ENCODE peak calls at places on chromosomes 12 and 14, in five cellular contexts. One of them, this sample, is unnamed.

GRCh38 chr12:3077572-3078081 is 448 bp downstream of the TSPAN9 start:
- DNase-seq in right lobe of liver: peak; percentile 57
- DNase-seq in thyroid gland: peak; percentile 28
- DNase-seq in A549: no peak
- DNase-seq in IMR-90: peak; percentile 45
- DNase-seq in this sample: peak; percentile 63

GRCh38 chr12:8156845-8157244 is at the start of gene ZNF705A:
- DNase-seq in A549: peak; percentile 76
- DNase-seq in IMR-90: peak; percentile 87
- DNase-seq in right lobe of liver: no peak
- DNase-seq in thyroid gland: no peak
- DNase-seq in this sample: no peak

GRCh38 chr12:42172811-42173210 is 28.1 kb upstream of the GXYLT1 start:
- DNase-seq in right lobe of liver: no peak
- DNase-seq in thyroid gland: no peak
- DNase-seq in A549: no peak
- DNase-seq in IMR-90: no peak
- DNase-seq in this sample: no peak

GRCh38 chr14:106802413-106803364 is 1276.3 kb downstream of the TMEM121 start:
- DNase-seq in IMR-90: no peak
- DNase-seq in thyroid gland: no peak
- DNase-seq in right lobe of liver: no peak
- DNase-seq in A549: peak; percentile 43
- DNase-seq in this sample: no peak

GRCh38 chr14:23610090-23610814 is 25.9 kb upstream of the DHRS2 start:
- DNase-seq in thyroid gland: no peak
- DNase-seq in IMR-90: no peak
- DNase-seq in A549: no peak
- DNase-seq in right lobe of liver: peak; percentile 72
- DNase-seq in this sample: no peak

GRCh38 chr12:127773520-127773919 is 493.4 kb upstream of the TMEM132C start:
- DNase-seq in A549: peak; percentile 14
- DNase-seq in IMR-90: no peak
- DNase-seq in right lobe of liver: no peak
- DNase-seq in thyroid gland: peak; percentile 17
- DNase-seq in this sample: no peak

GRCh38 chr12:1916396-1917171 is 1.9 kb downstream of the CACNA2D4 start:
- DNase-seq in A549: no peak
- DNase-seq in IMR-90: no peak
- DNase-seq in thyroid gland: no peak
- DNase-seq in right lobe of liver: peak; percentile 47
- DNase-seq in this sample: peak; percentile 73

GRCh38 chr14:71985538-71986234 is 53.5 kb downstream of the RGS6 start:
- DNase-seq in right lobe of liver: no peak
- DNase-seq in A549: no peak
- DNase-seq in IMR-90: no peak
- DNase-seq in thyroid gland: peak; percentile 20
- DNase-seq in this sample: no peak

GRCh38 chr12:13208533-13209278 is 12.2 kb downstream of the EMP1 start:
- DNase-seq in thyroid gland: no peak
- DNase-seq in A549: peak; percentile 67
- DNase-seq in right lobe of liver: no peak
- DNase-seq in IMR-90: peak; percentile 53
- DNase-seq in this sample: no peak

GRCh38 chr14:27040552-27040951 is 442.7 kb upstream of the NOVA1 start:
- DNase-seq in A549: no peak
- DNase-seq in IMR-90: no peak
- DNase-seq in right lobe of liver: no peak
- DNase-seq in thyroid gland: no peak
- DNase-seq in this sample: no peak

GRCh38 chr12:64085996-64086395 is 136.1 kb downstream of the KICS2 start:
- DNase-seq in A549: peak; percentile 61
- DNase-seq in IMR-90: peak; percentile 23
- DNase-seq in thyroid gland: no peak
- DNase-seq in right lobe of liver: no peak
- DNase-seq in this sample: no peak

GRCh38 chr12:64086946-64087345 is 135.2 kb downstream of the KICS2 start:
- DNase-seq in thyroid gland: no peak
- DNase-seq in IMR-90: peak; percentile 34
- DNase-seq in A549: no peak
- DNase-seq in right lobe of liver: no peak
- DNase-seq in this sample: no peak

GRCh38 chr12:64090047-64090446 is 132.0 kb downstream of the KICS2 start:
- DNase-seq in right lobe of liver: no peak
- DNase-seq in IMR-90: no peak
- DNase-seq in thyroid gland: no peak
- DNase-seq in A549: no peak
- DNase-seq in this sample: no peak

GRCh38 chr12:64091186-64091585 is 130.9 kb downstream of the KICS2 start:
- DNase-seq in A549: no peak
- DNase-seq in thyroid gland: no peak
- DNase-seq in IMR-90: no peak
- DNase-seq in right lobe of liver: no peak
- DNase-seq in this sample: no peak

DNA sequence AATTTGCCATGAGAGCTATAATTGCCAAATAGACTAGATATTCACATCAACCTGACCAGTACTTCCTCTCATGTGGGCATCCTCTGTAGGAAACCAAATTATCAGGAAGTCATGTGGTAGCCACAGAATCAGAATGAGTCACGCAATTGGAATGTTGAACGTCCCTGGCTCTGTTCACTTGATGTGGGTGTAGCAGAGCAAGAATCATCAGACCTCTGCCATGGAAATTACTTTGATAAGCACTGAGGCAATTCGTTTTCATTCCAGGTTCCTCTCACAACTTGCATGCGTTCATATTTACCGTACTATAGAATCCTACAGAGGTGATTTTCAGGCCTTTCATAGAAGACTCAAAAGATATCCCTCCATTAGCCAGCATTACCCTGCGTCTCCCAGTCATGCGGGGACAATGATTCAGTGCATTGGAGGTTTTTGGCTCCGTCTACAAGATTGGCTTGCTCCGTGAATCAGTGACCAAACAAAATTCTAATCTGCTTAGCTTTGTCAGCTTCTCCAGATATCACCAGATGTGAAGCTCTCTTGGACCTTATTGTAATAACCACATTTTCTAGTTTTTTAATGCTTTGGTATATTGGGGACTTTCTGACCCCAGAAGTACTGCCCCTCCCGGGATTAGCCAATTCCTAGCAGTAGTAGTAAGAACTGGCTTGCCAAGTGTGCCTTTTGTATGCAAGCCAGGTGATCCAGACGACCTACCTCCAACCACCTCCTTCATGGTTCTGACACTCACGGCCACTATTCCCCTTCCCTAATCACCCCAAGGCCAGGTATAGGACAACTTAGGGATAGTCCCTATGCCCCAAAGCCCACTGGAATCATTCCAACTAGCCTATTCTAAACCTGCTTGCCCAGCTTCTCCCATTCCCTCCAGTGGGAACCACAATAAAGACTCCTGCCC is 133.4 kb downstream of the KICS2 start:
- DNase-seq in thyroid gland: peak; percentile 81
- DNase-seq in right lobe of liver: no peak
- DNase-seq in A549: peak; percentile 94
- DNase-seq in IMR-90: peak; percentile 97
- DNase-seq in this sample: peak; percentile 72
- TF ChIP-seq POLR2A in thyroid gland: no peak
- TF ChIP-seq POLR2A in right lobe of liver: peak; percentile 54
- TF ChIP-seq POLR2A in A549: no peak
- TF ChIP-seq POLR2A in IMR-90: no peak
- TF ChIP-seq POLR2A in this sample: no peak

DNA sequence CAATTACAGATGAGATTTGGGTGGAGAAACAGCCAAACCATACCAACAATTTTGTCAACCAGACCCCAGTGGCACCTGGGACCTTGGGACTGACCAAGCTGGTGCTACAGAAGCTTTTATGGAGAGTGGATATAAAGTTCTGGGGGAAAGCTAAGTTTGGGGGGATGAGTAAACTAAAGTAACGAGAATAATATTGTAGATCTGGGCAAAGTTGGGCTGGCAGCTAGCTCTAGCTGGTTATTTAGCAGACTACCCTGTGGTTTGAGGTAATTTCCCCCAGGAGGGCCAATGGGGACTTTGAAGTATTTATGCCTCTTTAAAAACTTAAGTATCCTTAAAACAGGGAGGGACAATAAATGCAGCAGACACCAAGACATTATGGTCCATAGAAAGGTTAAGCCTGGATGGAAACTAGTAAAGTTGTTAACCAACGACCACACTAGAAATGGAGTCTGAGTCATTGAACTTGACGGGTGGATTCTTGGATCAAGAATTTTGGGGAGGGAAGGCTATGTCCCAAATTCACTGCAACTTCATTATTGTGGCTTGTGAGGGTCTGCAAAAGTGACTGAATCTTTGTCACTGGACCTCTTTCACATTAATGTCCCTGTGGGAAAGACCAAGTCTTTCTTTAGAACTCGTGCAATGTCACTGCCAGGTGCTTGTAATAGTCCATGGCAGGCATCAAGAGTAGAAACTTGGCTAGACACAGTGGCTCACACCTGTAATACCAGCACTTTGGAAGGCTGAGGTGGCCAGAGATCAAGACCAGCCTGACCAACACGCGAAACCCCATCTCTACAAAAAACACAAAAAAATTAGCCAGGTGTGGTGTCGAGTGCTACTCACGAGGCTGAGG is 48.5 kb upstream of the OR5AU1 start:
- DNase-seq in right lobe of liver: no peak
- DNase-seq in IMR-90: no peak
- DNase-seq in A549: no peak
- DNase-seq in thyroid gland: peak; percentile 78
- DNase-seq in this sample: no peak
- TF ChIP-seq POLR2A in right lobe of liver: no peak
- TF ChIP-seq POLR2A in IMR-90: no peak
- TF ChIP-seq POLR2A in A549: no peak
- TF ChIP-seq POLR2A in thyroid gland: no peak
- TF ChIP-seq POLR2A in this sample: no peak

GRCh38 chr12:38587594-38587993 is 271.0 kb downstream of the ALG10B start:
- DNase-seq in A549: no peak
- DNase-seq in right lobe of liver: no peak
- DNase-seq in IMR-90: no peak
- DNase-seq in thyroid gland: no peak
- DNase-seq in this sample: no peak

GRCh38 chr12:38586652-38587219 is 270.2 kb downstream of the ALG10B start:
- DNase-seq in IMR-90: no peak
- DNase-seq in A549: no peak
- DNase-seq in right lobe of liver: no peak
- DNase-seq in thyroid gland: no peak
- DNase-seq in this sample: no peak

GRCh38 chr12:38589310-38589632 is 272.7 kb downstream of the ALG10B start:
- DNase-seq in IMR-90: no peak
- DNase-seq in thyroid gland: no peak
- DNase-seq in right lobe of liver: no peak
- DNase-seq in A549: no peak
- DNase-seq in this sample: no peak

GRCh38 chr12:38585090-38585489 is 268.5 kb downstream of the ALG10B start:
- DNase-seq in IMR-90: no peak
- DNase-seq in A549: no peak
- DNase-seq in right lobe of liver: no peak
- DNase-seq in thyroid gland: no peak
- DNase-seq in this sample: no peak

DNA sequence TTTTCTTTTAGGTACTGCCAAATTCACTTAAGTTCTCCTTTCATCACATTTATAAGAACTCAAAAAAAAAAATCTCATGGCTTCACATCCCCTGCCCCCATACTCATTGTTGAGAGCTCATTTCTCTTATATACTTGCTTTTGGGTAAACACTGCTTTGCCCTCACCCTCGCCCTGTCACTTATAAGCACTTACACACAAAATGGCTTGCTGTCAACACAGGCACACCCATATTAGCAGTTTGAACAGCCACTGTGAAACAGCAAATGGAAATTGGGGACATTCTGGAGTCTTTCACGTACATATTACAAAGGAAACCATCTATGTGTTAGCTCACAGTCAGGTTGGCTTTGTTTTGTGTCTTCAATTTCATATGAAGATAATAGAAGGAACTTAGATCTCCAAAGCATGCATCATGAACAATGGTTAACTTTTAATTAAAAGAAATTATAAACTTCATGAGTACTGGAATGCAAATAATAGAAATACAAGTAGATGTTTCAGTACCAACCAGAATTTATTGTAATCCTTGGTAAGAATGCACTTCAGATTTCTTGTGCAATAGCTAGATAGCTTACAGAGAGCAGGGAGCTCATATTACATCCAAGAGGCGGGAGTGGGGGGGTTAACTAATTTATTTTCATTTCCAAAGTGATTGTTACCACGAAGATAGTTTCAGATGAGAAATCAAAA is 272.2 kb downstream of the ALG10B start:
- DNase-seq in right lobe of liver: no peak
- DNase-seq in thyroid gland: no peak
- DNase-seq in IMR-90: no peak
- DNase-seq in A549: no peak
- DNase-seq in this sample: no peak
- TF ChIP-seq POLR2A in right lobe of liver: no peak
- TF ChIP-seq POLR2A in thyroid gland: no peak
- TF ChIP-seq POLR2A in IMR-90: no peak
- TF ChIP-seq POLR2A in A549: no peak
- TF ChIP-seq POLR2A in this sample: no peak

GRCh38 chr14:74647061-74647833 is 35.2 kb upstream of the LTBP2 start:
- DNase-seq in right lobe of liver: no peak
- DNase-seq in A549: no peak
- DNase-seq in IMR-90: no peak
- DNase-seq in thyroid gland: no peak
- DNase-seq in this sample: no peak
- TF ChIP-seq POLR2A in right lobe of liver: no peak
- TF ChIP-seq POLR2A in A549: no peak
- TF ChIP-seq POLR2A in IMR-90: no peak
- TF ChIP-seq POLR2A in thyroid gland: no peak
- TF ChIP-seq POLR2A in this sample: no peak

GRCh38 chr14:105180598-105181528 is at the start of gene NUDT14:
- DNase-seq in IMR-90: peak; percentile 25
- DNase-seq in A549: peak; percentile 69
- DNase-seq in thyroid gland: peak; percentile 83
- DNase-seq in right lobe of liver: peak; percentile 84
- DNase-seq in this sample: peak; percentile 66
- TF ChIP-seq POLR2A in IMR-90: no peak
- TF ChIP-seq POLR2A in A549: peak; percentile 45
- TF ChIP-seq POLR2A in thyroid gland: no peak
- TF ChIP-seq POLR2A in right lobe of liver: peak; percentile 36
- TF ChIP-seq POLR2A in this sample: no peak

GRCh38 chr14:50943261-50943942 is 881 bp downstream of the PYGL start:
- DNase-seq in thyroid gland: peak; percentile 72
- DNase-seq in right lobe of liver: peak; percentile 89
- DNase-seq in IMR-90: peak; percentile 28
- DNase-seq in A549: peak; percentile 78
- DNase-seq in this sample: peak; percentile 30

GRCh38 chr14:50946234-50946935 is 2.1 kb upstream of the PYGL start:
- DNase-seq in IMR-90: no peak
- DNase-seq in thyroid gland: no peak
- DNase-seq in A549: no peak
- DNase-seq in right lobe of liver: no peak
- DNase-seq in this sample: no peak

GRCh38 chr14:50941151-50941550 is 3.1 kb downstream of the PYGL start:
- DNase-seq in thyroid gland: no peak
- DNase-seq in right lobe of liver: no peak
- DNase-seq in IMR-90: peak; percentile 31
- DNase-seq in A549: no peak
- DNase-seq in this sample: no peak

GRCh38 chr14:50944647-50945413 is 547 bp upstream of the PYGL start:
- DNase-seq in right lobe of liver: peak; percentile 87
- DNase-seq in A549: peak; percentile 75
- DNase-seq in IMR-90: peak; percentile 35
- DNase-seq in thyroid gland: peak; percentile 57
- DNase-seq in this sample: peak; percentile 35

GRCh38 chr14:50943943-50944646 is at the start of gene PYGL:
- DNase-seq in A549: peak; percentile 77
- DNase-seq in right lobe of liver: peak; percentile 92
- DNase-seq in IMR-90: peak; percentile 49
- DNase-seq in thyroid gland: peak; percentile 73
- DNase-seq in this sample: peak; percentile 84
- TF ChIP-seq POLR2A in A549: peak; percentile 87
- TF ChIP-seq POLR2A in right lobe of liver: peak; percentile 88
- TF ChIP-seq POLR2A in IMR-90: peak; percentile 49
- TF ChIP-seq POLR2A in thyroid gland: no peak
- TF ChIP-seq POLR2A in this sample: no peak

This sample was measured in heart left ventricle.